ENCODE peak calls at places on chromosome 4, in six cellular contexts. M, W, C, Q, X and Z are unnamed samples.

GRCh38 chr4:40763228-40763716 is 13.5 kb downstream of the NSUN7 start:
- DNase-seq in M (peak), W (no peak), C (peak), Q (no peak), X (no peak), Z (peak)

GRCh38 chr4:6470502-6471302 is 1.7 kb downstream of the PPP2R2C start:
- DNase-seq in M (no peak), W (peak), C (peak), Q (no peak), X (no peak), Z (no peak)

GRCh38 chr4:88441696-88442095 is 15.2 kb upstream of the HERC5 start:
- DNase-seq in M (no peak), W (no peak), C (no peak), Q (no peak), X (no peak), Z (no peak)

GRCh38 chr4:135418353-135418752 is 1216.8 kb upstream of the PABPC4L start:
- DNase-seq in M (no peak), W (no peak), C (peak), Q (no peak), X (peak), Z (peak)

GRCh38 chr4:149884046-149884445 is 68.4 kb upstream of the IQCM start:
- DNase-seq in M (no peak), W (no peak), C (peak), Q (no peak), X (no peak), Z (no peak)

GRCh38 chr4:124337874-124338273 is 374.7 kb downstream of the ANKRD50 start:
- DNase-seq in M (no peak), W (peak), C (no peak), Q (no peak), X (no peak), Z (no peak)

GRCh38 chr4:113316879-113317278 is 267.4 kb downstream of the ANK2 start:
- DNase-seq in M (no peak), W (no peak), C (no peak), Q (peak), X (no peak), Z (no peak)

GRCh38 chr4:59608466-59608865 is 1591.7 kb upstream of the ADGRL3 start:
- DNase-seq in M (no peak), W (no peak), C (no peak), Q (no peak), X (no peak), Z (no peak)

GRCh38 chr4:141132689-141133145 is 552 bp downstream of the RNF150 start:
- DNase-seq in M (no peak), W (no peak), C (no peak), Q (no peak), X (no peak), Z (no peak)

GRCh38 chr4:176308441-176308840 is 11.3 kb upstream of the SPCS3 start:
- DNase-seq in M (no peak), W (no peak), C (no peak), Q (no peak), X (no peak), Z (no peak)

GRCh38 chr4:114056599-114056998 is 77.2 kb upstream of the ARSJ start:
- DNase-seq in M (no peak), W (no peak), C (no peak), Q (no peak), X (no peak), Z (no peak)

GRCh38 chr4:158090323-158090722 is 82.5 kb downstream of the GASK1B start:
- DNase-seq in M (no peak), W (no peak), C (no peak), Q (no peak), X (no peak), Z (no peak)

GRCh38 chr4:166657261-166657660 is 577.0 kb downstream of the SPOCK3 start:
- DNase-seq in M (no peak), W (no peak), C (peak), Q (no peak), X (no peak), Z (no peak)

GRCh38 chr4:150145090-150145949 is 67.1 kb downstream of the DCLK2 start:
- DNase-seq in M (no peak), W (no peak), C (no peak), Q (no peak), X (no peak), Z (no peak)

DNA sequence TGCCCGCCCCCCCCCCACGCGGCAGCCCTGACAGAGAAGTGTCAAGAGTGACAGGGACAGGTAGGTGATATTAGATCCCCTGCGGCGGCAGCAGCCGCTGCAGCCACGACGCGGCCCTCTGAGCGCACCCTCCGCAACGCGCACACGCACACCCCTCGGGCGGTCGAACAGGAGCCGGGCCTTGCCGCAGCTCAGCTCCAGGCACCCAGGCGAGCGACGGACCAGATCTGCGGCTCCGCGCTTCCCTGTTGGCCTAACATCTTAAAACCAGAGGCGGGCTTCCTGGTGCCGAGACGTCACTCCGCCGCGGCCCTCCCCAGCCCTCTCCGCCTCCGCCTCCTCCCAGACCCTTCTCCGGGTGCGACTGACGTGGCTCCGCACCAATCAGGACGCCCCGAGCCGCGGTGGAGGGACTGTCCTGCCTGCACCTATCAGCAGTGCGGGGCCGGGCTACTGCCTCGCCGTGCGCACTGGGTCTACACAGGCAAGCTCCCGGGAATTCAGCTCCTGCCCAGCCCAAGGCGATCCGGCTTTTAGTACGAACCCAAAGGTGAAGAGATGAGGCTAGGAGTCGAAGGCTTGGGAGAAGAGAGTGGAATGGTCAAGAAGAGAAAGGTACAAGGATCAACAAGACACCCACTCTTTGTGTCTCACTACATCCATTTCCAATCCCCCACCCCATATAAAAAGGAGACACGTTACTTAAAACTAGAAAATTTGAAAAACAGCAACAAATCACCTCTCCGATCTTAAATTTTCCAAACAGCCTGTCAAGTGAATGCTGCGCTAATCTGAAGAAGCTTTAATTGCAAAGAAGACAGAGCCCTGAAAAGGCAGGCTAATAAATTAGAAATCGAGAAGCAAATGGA is at the start of gene PITX2:
- DNase-seq in M (peak), W (peak), C (peak), Q (no peak), X (no peak), Z (peak)
- H3K4me3 ChIP-seq in M (peak), W (peak), C (peak), Q (no peak), X (no peak), Z (peak)

GRCh38 chr4:67886281-67886680 is 2.5 kb upstream of the TMPRSS11D start:
- DNase-seq in M (no peak), W (no peak), C (peak), Q (no peak), X (no peak), Z (no peak)
- H3K4me3 ChIP-seq in M (no peak), W (no peak), C (no peak), Q (no peak), X (no peak), Z (no peak)

DNA sequence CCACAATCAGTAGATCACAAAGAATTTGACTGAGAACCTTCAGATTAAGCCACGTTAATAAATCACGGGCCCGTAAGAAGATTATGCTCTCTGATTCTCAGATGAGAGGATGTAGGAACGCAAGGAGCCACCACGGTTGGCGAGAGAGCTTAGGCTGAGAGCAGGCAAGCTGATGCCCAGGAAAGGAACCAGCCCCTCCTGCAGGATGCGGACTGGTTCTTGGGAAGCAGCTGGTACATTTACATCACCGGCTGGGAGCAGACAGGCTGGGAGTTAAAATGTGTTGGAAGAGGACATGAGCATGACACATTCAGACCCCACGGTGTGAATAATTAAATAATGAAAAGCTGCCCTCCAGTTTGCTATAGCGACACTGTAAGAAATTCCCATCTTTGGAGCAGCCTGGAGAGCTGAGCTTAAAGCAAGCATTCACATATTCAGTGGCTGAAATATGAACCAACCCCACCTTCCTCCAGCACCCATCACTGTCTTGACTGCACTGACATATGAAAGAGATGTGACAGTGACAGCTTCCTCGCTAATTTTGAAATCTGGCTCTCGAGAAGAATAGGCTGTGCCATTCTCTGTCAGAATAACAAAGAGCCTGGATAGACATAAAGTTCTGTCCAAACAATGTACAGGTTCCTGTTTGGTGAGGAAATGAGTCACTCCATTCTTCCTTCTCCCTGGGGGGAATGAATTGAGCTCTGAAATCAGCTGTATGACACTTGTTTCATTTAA is 33.1 kb downstream of the LNX1 start:
- DNase-seq in M (no peak), W (no peak), C (peak), Q (no peak), X (no peak), Z (no peak)
- H3K4me3 ChIP-seq in M (no peak), W (no peak), C (no peak), Q (no peak), X (no peak), Z (no peak)

GRCh38 chr4:182518421-182518820 is 275.2 kb downstream of the TENM3 start:
- DNase-seq in M (no peak), W (no peak), C (no peak), Q (no peak), X (no peak), Z (no peak)
- H3K4me3 ChIP-seq in M (no peak), W (no peak), C (no peak), Q (no peak), X (no peak), Z (no peak)

GRCh38 chr4:1512738-1513660 is 106.8 kb upstream of the NKX1-1 start:
- DNase-seq in M (no peak), W (peak), C (no peak), Q (peak), X (peak), Z (no peak)
- H3K4me3 ChIP-seq in M (no peak), W (peak), C (no peak), Q (no peak), X (peak), Z (no peak)